ENCODE peak calls at places on chromosomes 1 and 21, in five cellular contexts. U is breast epithelium; M is CD8-positive, alpha-beta T cell; T is left ventricle myocardium inferior; E is body of pancreas. B is an unnamed sample.

GRCh38 chr21:45256912-45257672 is 30.6 kb downstream of the POFUT2 start:
- DNase-seq in U (no peak), M (no peak), T (no peak), E (no peak), B (no peak)

GRCh38 chr1:230303822-230304221 is 122.3 kb downstream of the PGBD5 start:
- DNase-seq in U (no peak), M (no peak), T (no peak), E (no peak), B (no peak)

GRCh38 chr1:234921266-234922062 is 207.2 kb downstream of the TOMM20 start:
- DNase-seq in U (no peak), M (no peak), T (no peak), E (peak; percentile 66), B (no peak)

GRCh38 chr1:188652678-188653077 is 1823.9 kb downstream of the PLA2G4A start:
- DNase-seq in U (no peak), M (no peak), T (no peak), E (no peak), B (no peak)

GRCh38 chr1:218983848-218984247 is 189.8 kb upstream of the LYPLAL1 start:
- DNase-seq in U (no peak), M (no peak), T (no peak), E (no peak), B (peak; percentile 2)

GRCh38 chr1:240145120-240145519 is 53.4 kb downstream of the FMN2 start:
- DNase-seq in U (no peak), M (no peak), T (no peak), E (no peak), B (no peak)

GRCh38 chr1:161083743-161084084 is 5.6 kb downstream of the NECTIN4 start:
- DNase-seq in U (no peak), M (no peak), T (no peak), E (no peak), B (no peak)

GRCh38 chr1:214537219-214537618 is 14.2 kb downstream of the PTPN14 start:
- DNase-seq in U (no peak), M (no peak), T (no peak), E (no peak), B (no peak)

GRCh38 chr1:13662498-13662897 is 37.5 kb upstream of the PRDM2 start:
- DNase-seq in U (no peak), M (no peak), T (no peak), E (no peak), B (no peak)

GRCh38 chr1:63450416-63450815 is 72.6 kb downstream of the ITGB3BP start:
- DNase-seq in U (no peak), M (no peak), T (no peak), E (no peak), B (no peak)

GRCh38 chr1:15952317-15953258 is 23.3 kb downstream of the ZBTB17 start:
- DNase-seq in U (no peak), M (no peak), T (no peak), E (no peak), B (no peak)

GRCh38 chr1:15953294-15953771 is 22.6 kb downstream of the ZBTB17 start:
- DNase-seq in U (no peak), M (no peak), T (no peak), E (no peak), B (no peak)

GRCh38 chr1:15955552-15955951 is 20.3 kb downstream of the ZBTB17 start:
- DNase-seq in U (no peak), M (no peak), T (no peak), E (no peak), B (no peak)

GRCh38 chr1:15953791-15954201 is 22.1 kb downstream of the ZBTB17 start:
- DNase-seq in U (no peak), M (no peak), T (no peak), E (no peak), B (no peak)

DNA sequence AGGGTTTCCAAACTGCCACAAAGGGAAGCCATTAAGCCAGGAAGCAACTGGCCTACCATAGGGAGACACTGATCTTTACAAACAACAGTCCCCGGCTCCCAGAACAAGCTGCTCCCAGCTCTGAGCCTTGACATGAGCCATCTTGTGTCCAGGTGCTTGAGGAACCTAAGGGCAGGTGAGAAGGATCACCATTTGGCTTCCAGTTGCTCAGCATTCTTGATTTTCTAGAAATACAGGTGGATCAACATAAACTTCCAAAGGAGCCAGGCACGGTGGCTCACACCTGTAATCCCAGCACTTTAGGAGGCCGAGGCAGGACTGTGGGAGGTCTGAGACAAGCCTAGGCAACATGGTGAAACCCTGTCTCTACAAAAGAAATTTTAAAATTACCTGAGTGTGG is 21.6 kb downstream of the ZBTB17 start:
- DNase-seq in U (no peak), M (no peak), T (no peak), E (no peak), B (no peak)
- H3K4me1 ChIP-seq in U (peaks cover 16% of the 10 kb centered on the region), M (peaks cover 52% of the 10 kb centered on the region), T (peaks cover 89% of the 10 kb centered on the region), E (peaks cover 36% of the 10 kb centered on the region), B (peaks cover 12% of the 10 kb centered on the region)

GRCh38 chr1:111225717-111226400 is 1.7 kb upstream of the CHI3L2 start:
- DNase-seq in U (no peak), M (no peak), T (no peak), E (no peak), B (no peak)
- H3K4me1 ChIP-seq in U (peaks cover 16% of the 10 kb centered on the region), M (peaks cover 95% of the 10 kb centered on the region), T (peaks cover 4% of the 10 kb centered on the region), E (peaks cover 30% of the 10 kb centered on the region), B (no peaks in the 10 kb centered on the region)

GRCh38 chr1:12195416-12195815 is 28.6 kb downstream of the TNFRSF1B start:
- DNase-seq in U (no peak), M (no peak), T (no peak), E (no peak), B (no peak)
- H3K4me1 ChIP-seq in U (no peaks in the 10 kb centered on the region), M (no peaks in the 10 kb centered on the region), T (no peaks in the 10 kb centered on the region), E (no peaks in the 10 kb centered on the region), B (peaks cover 2% of the 10 kb centered on the region)

GRCh38 chr1:9297831-9298230 is 5.1 kb downstream of the SPSB1 start:
- DNase-seq in U (no peak), M (no peak), T (no peak), E (no peak), B (no peak)

GRCh38 chr1:9303916-9304315 is 11.2 kb downstream of the SPSB1 start:
- DNase-seq in U (no peak), M (no peak), T (no peak), E (no peak), B (no peak)

GRCh38 chr1:9302745-9303524 is 10.2 kb downstream of the SPSB1 start:
- DNase-seq in U (peak; percentile 74), M (no peak), T (peak; percentile 47), E (no peak), B (no peak)

GRCh38 chr1:9298282-9298681 is 5.6 kb downstream of the SPSB1 start:
- DNase-seq in U (no peak), M (no peak), T (no peak), E (no peak), B (no peak)

GRCh38 chr1:9300623-9301022 is 7.9 kb downstream of the SPSB1 start:
- DNase-seq in U (no peak), M (no peak), T (no peak), E (no peak), B (no peak)
- H3K4me1 ChIP-seq in U (peaks cover 11% of the 10 kb centered on the region), M (no peaks in the 10 kb centered on the region), T (peaks cover 60% of the 10 kb centered on the region), E (peaks cover 75% of the 10 kb centered on the region), B (no peaks in the 10 kb centered on the region)

GRCh38 chr1:225611537-225612223 is 41.2 kb downstream of the ENAH start:
- DNase-seq in U (no peak), M (no peak), T (no peak), E (peak; percentile 24), B (no peak)
- H3K4me1 ChIP-seq in U (no peaks in the 10 kb centered on the region), M (no peaks in the 10 kb centered on the region), T (peaks cover 56% of the 10 kb centered on the region), E (peaks cover 41% of the 10 kb centered on the region), B (peaks cover 2% of the 10 kb centered on the region)

GRCh38 chr21:46379691-46380090 is 55.7 kb downstream of the PCNT start:
- DNase-seq in U (no peak), M (no peak), T (no peak), E (no peak), B (no peak)
- H3K4me1 ChIP-seq in U (no peaks in the 10 kb centered on the region), M (no peaks in the 10 kb centered on the region), T (peaks cover 18% of the 10 kb centered on the region), E (no peaks in the 10 kb centered on the region), B (no peaks in the 10 kb centered on the region)

GRCh38 chr1:183164963-183165362 is 21.1 kb upstream of the LAMC2 start:
- DNase-seq in U (peak; percentile 68), M (no peak), T (no peak), E (no peak), B (no peak)

GRCh38 chr1:183166439-183166838 is 19.6 kb upstream of the LAMC2 start:
- DNase-seq in U (no peak), M (no peak), T (no peak), E (no peak), B (no peak)

GRCh38 chr1:183164350-183164749 is 21.7 kb upstream of the LAMC2 start:
- DNase-seq in U (peak; percentile 64), M (no peak), T (no peak), E (no peak), B (peak; percentile 52)

GRCh38 chr1:183163311-183163710 is 22.8 kb upstream of the LAMC2 start:
- DNase-seq in U (no peak), M (no peak), T (no peak), E (no peak), B (no peak)

DNA sequence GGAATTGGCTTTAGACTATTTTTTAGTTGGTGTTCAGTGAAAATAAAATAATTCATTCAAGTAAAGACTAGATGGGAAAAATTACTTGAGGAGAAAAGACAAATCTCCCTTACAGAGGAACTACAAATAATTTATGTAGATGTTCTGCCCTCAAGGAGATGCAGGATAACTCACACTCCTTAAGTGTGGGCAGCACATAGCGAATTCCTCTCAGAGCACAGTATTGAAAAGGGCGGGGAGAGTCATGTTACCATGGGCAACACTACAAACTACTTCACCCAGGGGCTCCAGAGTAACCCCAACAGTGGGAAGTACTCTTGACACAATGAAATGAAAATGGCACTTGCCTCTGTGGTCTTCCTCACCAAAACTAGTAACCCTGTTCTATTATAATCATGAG is 20.6 kb upstream of the LAMC2 start:
- DNase-seq in U (no peak), M (no peak), T (no peak), E (no peak), B (no peak)
- H3K4me1 ChIP-seq in U (no peaks in the 10 kb centered on the region), M (no peaks in the 10 kb centered on the region), T (no peaks in the 10 kb centered on the region), E (no peaks in the 10 kb centered on the region), B (peaks cover 4% of the 10 kb centered on the region)